ENCODE peak calls at places on chromosomes 16 and 17, in ten cellular contexts. G is OCI-LY7; M is amniotic epithelial cell; R is cardiac fibroblast; V is left colon; E is WTC11; Y is NCI-H1436; J is stimulated activated CD4-positive, alpha-beta T cell treated with anti-CD3 and anti-CD28 coated beads, Interleukin-4, amount 100 ng/mL, for 48 hours; O is psoas muscle; A is astrocyte of the spinal cord. S is an unnamed sample.

GRCh38 chr17:79840204-79840988 is 1.2 kb upstream of the CBX4 start:
- DNase-seq in G (no peak), M (peak; percentile 59), R (peak; percentile 65), V (peak; percentile 58), E (peak; percentile 63), Y (no peak), J (no peak), O (peak; percentile 80), A (peak; percentile 28), S (peak; percentile 61)

GRCh38 chr16:23469814-23470213 is 16.8 kb upstream of the COG7 start:
- DNase-seq in G (no peak), M (peak; percentile 37), R (no peak), V (no peak), E (no peak), Y (no peak), J (no peak), O (no peak), A (peak; percentile 33), S (peak; percentile 58)

GRCh38 chr16:80792031-80792430 is 12.4 kb downstream of the CDYL2 start:
- DNase-seq in G (no peak), M (no peak), R (peak; percentile 39), V (no peak), E (no peak), Y (no peak), J (no peak), O (no peak), A (peak; percentile 19), S (no peak)

GRCh38 chr17:62671553-62671952 is 44.1 kb downstream of the MRC2 start:
- DNase-seq in G (no peak), M (no peak), R (no peak), V (peak; percentile 45), E (no peak), Y (peak; percentile 65), J (no peak), O (no peak), A (no peak), S (no peak)

GRCh38 chr17:63425478-63425877 is 20.6 kb downstream of the CYB561 start:
- DNase-seq in G (peak; percentile 81), M (peak; percentile 68), R (peak; percentile 91), V (no peak), E (peak; percentile 83), Y (peak; percentile 93), J (peak; percentile 54), O (peak; percentile 68), A (peak; percentile 84), S (peak; percentile 76)

GRCh38 chr16:1105888-1106620 is 10.0 kb upstream of the C1QTNF8 start:
- DNase-seq in G (peak; percentile 44), M (peak; percentile 20), R (peak; percentile 62), V (peak; percentile 46), E (peak; percentile 86), Y (peak; percentile 57), J (peak; percentile 36), O (peak; percentile 57), A (peak; percentile 30), S (peak; percentile 33)

GRCh38 chr17:10754109-10754508 is 24.3 kb upstream of the TMEM220 start:
- DNase-seq in G (peak; percentile 33), M (peak; percentile 21), R (peak; percentile 28), V (no peak), E (peak; percentile 80), Y (peak; percentile 3), J (peak; percentile 8), O (peak; percentile 24), A (no peak), S (peak; percentile 33)

GRCh38 chr16:27706803-27707685 is 157.1 kb downstream of the KATNIP start:
- DNase-seq in G (no peak), M (no peak), R (no peak), V (no peak), E (no peak), Y (no peak), J (no peak), O (no peak), A (no peak), S (no peak)

GRCh38 chr17:494601-495195 is 142.1 kb upstream of the RPH3AL start:
- DNase-seq in G (no peak), M (no peak), R (no peak), V (no peak), E (no peak), Y (no peak), J (no peak), O (no peak), A (no peak), S (no peak)

GRCh38 chr16:85651822-85652430 is 36.8 kb downstream of the GINS2 start:
- DNase-seq in G (no peak), M (no peak), R (peak; percentile 25), V (no peak), E (no peak), Y (peak; percentile 39), J (no peak), O (peak; percentile 29), A (no peak), S (no peak)

GRCh38 chr17:47669060-47669459 is 19.3 kb downstream of the KPNB1 start:
- DNase-seq in G (no peak), M (peak; percentile 84), R (no peak), V (no peak), E (no peak), Y (no peak), J (no peak), O (no peak), A (no peak), S (peak; percentile 11)

GRCh38 chr17:65455972-65456343 is 105.5 kb downstream of the AXIN2 start:
- DNase-seq in G (peak; percentile 8), M (peak; percentile 45), R (peak; percentile 64), V (peak; percentile 41), E (peak; percentile 30), Y (no peak), J (no peak), O (no peak), A (peak; percentile 3), S (peak; percentile 3)

GRCh38 chr16:14401839-14402115 is 228.3 kb downstream of the PARN start:
- DNase-seq in G (no peak), M (peak; percentile 22), R (peak; percentile 54), V (no peak), E (no peak), Y (no peak), J (no peak), O (peak; percentile 58), A (peak; percentile 17), S (peak; percentile 47)

GRCh38 chr17:77692571-77693161 is 265.8 kb upstream of the TNRC6C start:
- DNase-seq in G (no peak), M (peak; percentile 30), R (peak; percentile 9), V (no peak), E (no peak), Y (no peak), J (no peak), O (no peak), A (no peak), S (no peak)

GRCh38 chr17:31522284-31522931 is 130.9 kb downstream of the RAB11FIP4 start:
- DNase-seq in G (no peak), M (no peak), R (no peak), V (no peak), E (no peak), Y (no peak), J (no peak), O (no peak), A (no peak), S (no peak)

GRCh38 chr17:74862108-74862901 is 2.6 kb upstream of the GRIN2C start:
- DNase-seq in G (peak; percentile 86), M (no peak), R (peak; percentile 57), V (no peak), E (peak; percentile 91), Y (peak; percentile 59), J (peak; percentile 68), O (peak; percentile 66), A (peak; percentile 33), S (peak; percentile 19)

GRCh38 chr16:80913397-80913796 is 93.3 kb downstream of the CMC2 start:
- DNase-seq in G (no peak), M (no peak), R (no peak), V (no peak), E (no peak), Y (no peak), J (no peak), O (no peak), A (no peak), S (no peak)

GRCh38 chr16:12815361-12815760 is 11.7 kb upstream of the CPPED1 start:
- DNase-seq in G (no peak), M (no peak), R (no peak), V (no peak), E (no peak), Y (no peak), J (no peak), O (no peak), A (no peak), S (no peak)

GRCh38 chr17:80145076-80146075 is 1.6 kb downstream of the EIF4A3 start:
- DNase-seq in G (peak; percentile 62), M (no peak), R (no peak), V (no peak), E (no peak), Y (no peak), J (no peak), O (no peak), A (no peak), S (peak; percentile 12)

GRCh38 chr16:49499018-49499785 is 125.6 kb downstream of the C16orf78 start:
- DNase-seq in G (no peak), M (no peak), R (no peak), V (peak; percentile 11), E (no peak), Y (no peak), J (no peak), O (no peak), A (no peak), S (no peak)